ENCODE peak calls at places on chromosomes 5 and 9, in ten cellular contexts. One of them, this sample, is unnamed. For H3K4me1, the result is how much of the 10 kb centered on the place peaks cover.

GRCh38 chr5:109961755-109962154 is 272.0 kb downstream of the MAN2A1 start:
- DNase-seq in MM.1S: no peak
- DNase-seq in upper lobe of right lung: no peak
- DNase-seq in fibroblast of lung: no peak
- DNase-seq in right lobe of liver: no peak
- DNase-seq in cardiac muscle cell: no peak
- DNase-seq in aorta: no peak
- DNase-seq in stomach: no peak
- DNase-seq in mucosa of descending colon: no peak
- DNase-seq in CD8-positive, alpha-beta memory T cell: no peak
- DNase-seq in this sample: no peak

GRCh38 chr9:127767909-127768331 is 10.5 kb downstream of the SH2D3C start:
- DNase-seq in CD8-positive, alpha-beta memory T cell: no peak
- DNase-seq in upper lobe of right lung: no peak
- DNase-seq in right lobe of liver: no peak
- DNase-seq in fibroblast of lung: peak
- DNase-seq in MM.1S: no peak
- DNase-seq in stomach: no peak
- DNase-seq in aorta: no peak
- DNase-seq in cardiac muscle cell: no peak
- DNase-seq in mucosa of descending colon: no peak
- DNase-seq in this sample: no peak

GRCh38 chr5:135843571-135844337 is 9.3 kb downstream of the SLC25A48 start:
- DNase-seq in right lobe of liver: no peak
- DNase-seq in aorta: no peak
- DNase-seq in mucosa of descending colon: peak
- DNase-seq in cardiac muscle cell: no peak
- DNase-seq in stomach: no peak
- DNase-seq in fibroblast of lung: no peak
- DNase-seq in CD8-positive, alpha-beta memory T cell: no peak
- DNase-seq in upper lobe of right lung: no peak
- DNase-seq in MM.1S: no peak
- DNase-seq in this sample: no peak

GRCh38 chr5:124697482-124697881 is 49.0 kb downstream of the ZNF608 start:
- DNase-seq in fibroblast of lung: no peak
- DNase-seq in upper lobe of right lung: no peak
- DNase-seq in aorta: no peak
- DNase-seq in MM.1S: no peak
- DNase-seq in CD8-positive, alpha-beta memory T cell: no peak
- DNase-seq in mucosa of descending colon: no peak
- DNase-seq in stomach: no peak
- DNase-seq in cardiac muscle cell: no peak
- DNase-seq in right lobe of liver: no peak
- DNase-seq in this sample: no peak

GRCh38 chr9:107755267-107755666 is 265.7 kb upstream of the KLF4 start:
- DNase-seq in CD8-positive, alpha-beta memory T cell: no peak
- DNase-seq in right lobe of liver: no peak
- DNase-seq in mucosa of descending colon: peak
- DNase-seq in stomach: no peak
- DNase-seq in cardiac muscle cell: no peak
- DNase-seq in aorta: no peak
- DNase-seq in fibroblast of lung: peak
- DNase-seq in MM.1S: no peak
- DNase-seq in upper lobe of right lung: no peak
- DNase-seq in this sample: no peak

GRCh38 chr5:54390539-54391031 is 64.9 kb upstream of the HSPB3 start:
- DNase-seq in cardiac muscle cell: no peak
- DNase-seq in right lobe of liver: no peak
- DNase-seq in MM.1S: no peak
- DNase-seq in CD8-positive, alpha-beta memory T cell: no peak
- DNase-seq in stomach: no peak
- DNase-seq in upper lobe of right lung: no peak
- DNase-seq in fibroblast of lung: no peak
- DNase-seq in aorta: no peak
- DNase-seq in mucosa of descending colon: no peak
- DNase-seq in this sample: no peak

GRCh38 chr9:14082732-14083131 is 231.2 kb downstream of the NFIB start:
- DNase-seq in stomach: no peak
- DNase-seq in MM.1S: no peak
- DNase-seq in mucosa of descending colon: no peak
- DNase-seq in cardiac muscle cell: no peak
- DNase-seq in right lobe of liver: no peak
- DNase-seq in upper lobe of right lung: no peak
- DNase-seq in aorta: no peak
- DNase-seq in fibroblast of lung: no peak
- DNase-seq in CD8-positive, alpha-beta memory T cell: no peak
- DNase-seq in this sample: no peak

GRCh38 chr9:22119537-22120167 is 110.5 kb upstream of the CDKN2B start:
- DNase-seq in stomach: no peak
- DNase-seq in fibroblast of lung: no peak
- DNase-seq in cardiac muscle cell: peak
- DNase-seq in right lobe of liver: no peak
- DNase-seq in aorta: no peak
- DNase-seq in MM.1S: peak
- DNase-seq in CD8-positive, alpha-beta memory T cell: peak
- DNase-seq in mucosa of descending colon: no peak
- DNase-seq in upper lobe of right lung: no peak
- DNase-seq in this sample: no peak

GRCh38 chr9:86667307-86667706 is 280.0 kb downstream of the GAS1 start:
- DNase-seq in stomach: no peak
- DNase-seq in fibroblast of lung: peak
- DNase-seq in CD8-positive, alpha-beta memory T cell: no peak
- DNase-seq in aorta: no peak
- DNase-seq in cardiac muscle cell: no peak
- DNase-seq in upper lobe of right lung: no peak
- DNase-seq in mucosa of descending colon: no peak
- DNase-seq in right lobe of liver: no peak
- DNase-seq in MM.1S: no peak
- DNase-seq in this sample: no peak
- H3K4me1 ChIP-seq in stomach: under half
- H3K4me1 ChIP-seq in fibroblast of lung: under half
- H3K4me1 ChIP-seq in CD8-positive, alpha-beta memory T cell: under half
- H3K4me1 ChIP-seq in aorta: under half
- H3K4me1 ChIP-seq in cardiac muscle cell: under half
- H3K4me1 ChIP-seq in upper lobe of right lung: under half
- H3K4me1 ChIP-seq in mucosa of descending colon: under half
- H3K4me1 ChIP-seq in right lobe of liver: under half
- H3K4me1 ChIP-seq in MM.1S: under half
- H3K4me1 ChIP-seq in this sample: under half

GRCh38 chr5:143399616-143400540 is 3.6 kb downstream of the NR3C1 start:
- DNase-seq in aorta: no peak
- DNase-seq in right lobe of liver: no peak
- DNase-seq in MM.1S: no peak
- DNase-seq in fibroblast of lung: no peak
- DNase-seq in upper lobe of right lung: no peak
- DNase-seq in mucosa of descending colon: no peak
- DNase-seq in CD8-positive, alpha-beta memory T cell: no peak
- DNase-seq in stomach: no peak
- DNase-seq in cardiac muscle cell: no peak
- DNase-seq in this sample: no peak

GRCh38 chr5:143398053-143398355 is 5.5 kb downstream of the NR3C1 start:
- DNase-seq in fibroblast of lung: no peak
- DNase-seq in cardiac muscle cell: no peak
- DNase-seq in CD8-positive, alpha-beta memory T cell: no peak
- DNase-seq in aorta: no peak
- DNase-seq in MM.1S: no peak
- DNase-seq in mucosa of descending colon: no peak
- DNase-seq in upper lobe of right lung: no peak
- DNase-seq in right lobe of liver: no peak
- DNase-seq in stomach: no peak
- DNase-seq in this sample: no peak

GRCh38 chr5:143400541-143401252 is 2.8 kb downstream of the NR3C1 start:
- DNase-seq in mucosa of descending colon: no peak
- DNase-seq in CD8-positive, alpha-beta memory T cell: no peak
- DNase-seq in fibroblast of lung: peak
- DNase-seq in right lobe of liver: no peak
- DNase-seq in MM.1S: peak
- DNase-seq in cardiac muscle cell: no peak
- DNase-seq in aorta: no peak
- DNase-seq in stomach: no peak
- DNase-seq in upper lobe of right lung: no peak
- DNase-seq in this sample: no peak

GRCh38 chr5:143397302-143398052 is 6.0 kb downstream of the NR3C1 start:
- DNase-seq in cardiac muscle cell: no peak
- DNase-seq in aorta: no peak
- DNase-seq in fibroblast of lung: no peak
- DNase-seq in upper lobe of right lung: no peak
- DNase-seq in stomach: no peak
- DNase-seq in mucosa of descending colon: no peak
- DNase-seq in MM.1S: peak
- DNase-seq in right lobe of liver: no peak
- DNase-seq in CD8-positive, alpha-beta memory T cell: no peak
- DNase-seq in this sample: no peak

DNA sequence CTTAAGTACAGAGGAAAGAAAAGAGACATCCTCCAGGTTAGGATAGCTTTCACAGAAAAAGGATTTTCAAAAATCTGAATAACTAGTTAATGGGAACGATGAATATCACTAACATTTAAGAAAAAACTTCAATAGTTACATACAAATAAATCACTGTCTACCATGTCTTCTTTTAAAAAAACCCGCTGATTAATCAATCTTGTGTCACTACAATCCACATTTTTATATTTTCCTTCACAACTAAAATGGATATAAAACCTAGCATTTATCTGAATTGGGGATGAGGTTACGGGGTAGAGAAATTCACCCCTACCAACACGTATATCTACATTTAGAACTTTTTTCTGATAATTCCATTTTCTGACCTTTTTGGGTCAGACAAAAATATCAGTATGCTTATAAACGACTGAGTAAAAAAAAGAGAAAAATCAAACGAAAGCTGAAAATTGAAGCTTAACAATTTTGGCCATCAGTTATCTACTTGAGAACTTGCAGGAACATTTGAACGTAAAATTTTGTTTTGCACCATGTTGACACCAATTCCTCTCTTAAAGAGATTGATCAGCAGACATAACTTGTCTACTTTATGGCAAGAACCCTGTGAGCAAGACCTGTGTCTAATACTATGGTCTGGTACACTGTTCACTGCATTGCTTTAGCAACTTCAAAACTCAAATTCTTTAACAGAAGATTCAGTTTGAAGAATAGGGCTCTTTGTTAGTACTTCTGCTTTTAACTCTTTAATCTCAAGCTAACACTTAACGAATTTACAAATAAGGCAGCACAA is 4.8 kb downstream of the NR3C1 start:
- DNase-seq in upper lobe of right lung: no peak
- DNase-seq in stomach: no peak
- DNase-seq in mucosa of descending colon: no peak
- DNase-seq in aorta: no peak
- DNase-seq in MM.1S: peak
- DNase-seq in CD8-positive, alpha-beta memory T cell: no peak
- DNase-seq in right lobe of liver: no peak
- DNase-seq in fibroblast of lung: no peak
- DNase-seq in cardiac muscle cell: no peak
- DNase-seq in this sample: no peak
- H3K4me1 ChIP-seq in upper lobe of right lung: half or more
- H3K4me1 ChIP-seq in stomach: under half
- H3K4me1 ChIP-seq in mucosa of descending colon: under half
- H3K4me1 ChIP-seq in aorta: under half
- H3K4me1 ChIP-seq in MM.1S: under half
- H3K4me1 ChIP-seq in CD8-positive, alpha-beta memory T cell: half or more
- H3K4me1 ChIP-seq in right lobe of liver: under half
- H3K4me1 ChIP-seq in fibroblast of lung: under half
- H3K4me1 ChIP-seq in cardiac muscle cell: under half
- H3K4me1 ChIP-seq in this sample: half or more

DNA sequence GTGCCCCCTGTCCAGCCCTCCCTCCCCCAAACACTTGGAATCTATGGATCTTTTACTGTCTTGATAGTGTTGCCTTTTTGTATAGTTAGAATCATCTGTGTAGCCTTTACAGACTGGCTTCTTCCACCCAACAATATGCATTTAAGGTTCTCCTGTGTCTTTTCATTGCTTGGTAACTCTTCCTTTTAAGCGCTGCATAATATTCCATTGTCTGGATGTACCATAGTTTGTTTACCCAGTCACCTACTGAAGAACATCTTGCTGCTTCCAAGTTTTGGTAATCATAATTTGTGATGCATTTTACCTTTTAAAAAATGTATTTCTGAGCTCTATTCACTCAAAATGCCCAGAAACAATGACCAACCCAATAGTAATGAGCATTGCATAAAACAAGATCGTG is 17.7 kb upstream of the LMX1B start:
- DNase-seq in stomach: no peak
- DNase-seq in right lobe of liver: no peak
- DNase-seq in mucosa of descending colon: no peak
- DNase-seq in CD8-positive, alpha-beta memory T cell: no peak
- DNase-seq in upper lobe of right lung: no peak
- DNase-seq in fibroblast of lung: no peak
- DNase-seq in cardiac muscle cell: no peak
- DNase-seq in MM.1S: no peak
- DNase-seq in aorta: no peak
- DNase-seq in this sample: no peak
- H3K4me1 ChIP-seq in stomach: under half
- H3K4me1 ChIP-seq in right lobe of liver: under half
- H3K4me1 ChIP-seq in mucosa of descending colon: under half
- H3K4me1 ChIP-seq in CD8-positive, alpha-beta memory T cell: under half
- H3K4me1 ChIP-seq in upper lobe of right lung: under half
- H3K4me1 ChIP-seq in fibroblast of lung: under half
- H3K4me1 ChIP-seq in cardiac muscle cell: under half
- H3K4me1 ChIP-seq in MM.1S: under half
- H3K4me1 ChIP-seq in aorta: under half
- H3K4me1 ChIP-seq in this sample: under half

GRCh38 chr9:97672403-97672802 is 24.7 kb downstream of the XPA start:
- DNase-seq in stomach: no peak
- DNase-seq in cardiac muscle cell: no peak
- DNase-seq in aorta: no peak
- DNase-seq in CD8-positive, alpha-beta memory T cell: no peak
- DNase-seq in upper lobe of right lung: no peak
- DNase-seq in MM.1S: no peak
- DNase-seq in mucosa of descending colon: no peak
- DNase-seq in fibroblast of lung: no peak
- DNase-seq in right lobe of liver: no peak
- DNase-seq in this sample: no peak

GRCh38 chr9:97666907-97667686 is 30.0 kb downstream of the XPA start:
- DNase-seq in MM.1S: no peak
- DNase-seq in stomach: no peak
- DNase-seq in cardiac muscle cell: no peak
- DNase-seq in mucosa of descending colon: no peak
- DNase-seq in upper lobe of right lung: no peak
- DNase-seq in aorta: no peak
- DNase-seq in fibroblast of lung: no peak
- DNase-seq in CD8-positive, alpha-beta memory T cell: no peak
- DNase-seq in right lobe of liver: no peak
- DNase-seq in this sample: no peak

GRCh38 chr9:97665742-97666141 is 31.4 kb downstream of the XPA start:
- DNase-seq in cardiac muscle cell: no peak
- DNase-seq in CD8-positive, alpha-beta memory T cell: no peak
- DNase-seq in mucosa of descending colon: no peak
- DNase-seq in aorta: no peak
- DNase-seq in stomach: no peak
- DNase-seq in upper lobe of right lung: no peak
- DNase-seq in fibroblast of lung: no peak
- DNase-seq in MM.1S: no peak
- DNase-seq in right lobe of liver: no peak
- DNase-seq in this sample: no peak

GRCh38 chr9:97670586-97670985 is 26.6 kb downstream of the XPA start:
- DNase-seq in right lobe of liver: no peak
- DNase-seq in aorta: no peak
- DNase-seq in cardiac muscle cell: no peak
- DNase-seq in mucosa of descending colon: no peak
- DNase-seq in stomach: no peak
- DNase-seq in upper lobe of right lung: no peak
- DNase-seq in fibroblast of lung: no peak
- DNase-seq in CD8-positive, alpha-beta memory T cell: no peak
- DNase-seq in MM.1S: no peak
- DNase-seq in this sample: no peak

DNA sequence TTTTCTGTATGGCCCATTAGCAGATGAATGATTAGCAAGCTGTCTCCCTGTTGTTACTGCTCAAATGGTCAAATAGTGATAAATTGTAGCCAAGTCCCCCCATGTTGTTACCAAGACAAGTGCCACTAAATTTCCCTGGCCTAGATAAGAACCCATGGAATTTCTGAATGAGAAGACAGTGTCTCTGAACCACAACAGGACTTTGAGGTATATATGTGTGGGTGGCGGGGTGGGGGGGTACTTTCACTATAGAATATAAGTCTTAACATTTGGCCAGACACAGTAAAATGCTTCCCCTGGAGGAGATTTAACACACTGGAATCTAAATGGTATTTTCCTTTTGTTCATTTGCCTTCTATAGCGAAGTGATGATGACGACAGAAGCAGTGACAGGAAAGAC is 28.7 kb downstream of the XPA start:
- DNase-seq in upper lobe of right lung: no peak
- DNase-seq in CD8-positive, alpha-beta memory T cell: no peak
- DNase-seq in MM.1S: no peak
- DNase-seq in cardiac muscle cell: no peak
- DNase-seq in fibroblast of lung: no peak
- DNase-seq in right lobe of liver: no peak
- DNase-seq in aorta: no peak
- DNase-seq in mucosa of descending colon: no peak
- DNase-seq in stomach: no peak
- DNase-seq in this sample: no peak
- H3K4me1 ChIP-seq in upper lobe of right lung: under half
- H3K4me1 ChIP-seq in CD8-positive, alpha-beta memory T cell: under half
- H3K4me1 ChIP-seq in MM.1S: under half
- H3K4me1 ChIP-seq in cardiac muscle cell: under half
- H3K4me1 ChIP-seq in fibroblast of lung: under half
- H3K4me1 ChIP-seq in right lobe of liver: under half
- H3K4me1 ChIP-seq in aorta: under half
- H3K4me1 ChIP-seq in mucosa of descending colon: under half
- H3K4me1 ChIP-seq in stomach: under half
- H3K4me1 ChIP-seq in this sample: under half

This sample was measured in spleen.